ENCODE peak calls at places on chromosomes 4 and X, in five cellular contexts. E, F, I, O and N are unnamed samples.

GRCh38 chr4:15149234-15149841 is 147.1 kb downstream of the CPEB2 start:
- DNase-seq in E (no peak), F (no peak), I (peak), O (no peak), N (no peak)

GRCh38 chr4:67020079-67020807 is 525.1 kb downstream of the CENPC start:
- DNase-seq in E (no peak), F (no peak), I (no peak), O (no peak), N (no peak)

GRCh38 chr4:5373327-5373726 is 322.0 kb downstream of the STK32B start:
- DNase-seq in E (no peak), F (no peak), I (no peak), O (no peak), N (no peak)

GRCh38 chr4:185710487-185710995 is 101.5 kb downstream of the SORBS2 start:
- DNase-seq in E (no peak), F (no peak), I (no peak), O (no peak), N (peak)

GRCh38 chrX:103586314-103586646 is 965 bp downstream of the TCEAL4 start:
- DNase-seq in E (no peak), F (peak), I (no peak), O (no peak), N (peak)

GRCh38 chr4:53014881-53015280 is 152.8 kb downstream of the RASL11B start:
- DNase-seq in E (no peak), F (no peak), I (peak), O (no peak), N (no peak)

GRCh38 chr4:54683616-54684346 is 26.0 kb downstream of the KIT start:
- DNase-seq in E (peak), F (no peak), I (no peak), O (peak), N (no peak)

GRCh38 chr4:123381996-123382395 is 14.6 kb upstream of the SPRY1 start:
- DNase-seq in E (no peak), F (no peak), I (no peak), O (no peak), N (no peak)

GRCh38 chrX:25049347-25049746 is 33.6 kb upstream of the ARX start:
- DNase-seq in E (peak), F (no peak), I (no peak), O (no peak), N (no peak)

GRCh38 chr4:1843852-1844251 is 12.1 kb downstream of the LETM1 start:
- DNase-seq in E (no peak), F (no peak), I (no peak), O (no peak), N (no peak)

GRCh38 chr4:174358823-174359222 is 75.1 kb downstream of the CEP44 start:
- DNase-seq in E (no peak), F (no peak), I (peak), O (no peak), N (no peak)

GRCh38 chr4:74755486-74755885 is 38.8 kb downstream of the BTC start:
- DNase-seq in E (no peak), F (no peak), I (no peak), O (peak), N (no peak)

GRCh38 chr4:80094191-80094590 is 21.2 kb upstream of the ANTXR2 start:
- DNase-seq in E (no peak), F (no peak), I (peak), O (no peak), N (no peak)

GRCh38 chr4:8832130-8832930 is 39.3 kb downstream of the HMX1 start:
- DNase-seq in E (no peak), F (no peak), I (no peak), O (peak), N (peak)

GRCh38 chrX:13463608-13464007 is 105.8 kb upstream of the EGFL6 start:
- DNase-seq in E (peak), F (peak), I (peak), O (peak), N (no peak)

GRCh38 chrX:68238568-68238967 is 194.7 kb downstream of the OPHN1 start:
- DNase-seq in E (peak), F (no peak), I (no peak), O (no peak), N (no peak)

GRCh38 chr4:54543088-54543795 is 114.5 kb upstream of the KIT start:
- DNase-seq in E (no peak), F (no peak), I (peak), O (no peak), N (no peak)

GRCh38 chr4:153781717-153782416 is 7.0 kb downstream of the SFRP2 start:
- DNase-seq in E (no peak), F (no peak), I (peak), O (no peak), N (no peak)

GRCh38 chr4:187042251-187042650 is 318.6 kb upstream of the FAT1 start:
- DNase-seq in E (no peak), F (no peak), I (no peak), O (no peak), N (no peak)

GRCh38 chrX:39563189-39563588 is 534.6 kb downstream of the BCOR start:
- DNase-seq in E (no peak), F (no peak), I (no peak), O (no peak), N (no peak)

GRCh38 chrX:152733261-152733975 is at the start of the genes CSAG1 and MAGEA12:
- DNase-seq in E (peak), F (no peak), I (no peak), O (no peak), N (peak)

GRCh38 chr4:118936406-118936805 is 47.8 kb downstream of the SYNPO2 start:
- DNase-seq in E (no peak), F (no peak), I (no peak), O (no peak), N (no peak)

GRCh38 chr4:144716778-144717177 is 70.8 kb downstream of the HHIP start:
- DNase-seq in E (no peak), F (no peak), I (peak), O (no peak), N (no peak)

GRCh38 chr4:2443061-2443730 is 24.4 kb downstream of the CFAP99 start:
- DNase-seq in E (no peak), F (no peak), I (no peak), O (no peak), N (no peak)

GRCh38 chr4:79987401-79987800 is 85.6 kb downstream of the ANTXR2 start:
- DNase-seq in E (no peak), F (no peak), I (peak), O (no peak), N (no peak)

GRCh38 chrX:111519215-111519614 is 7.8 kb downstream of the SERTM2 start:
- DNase-seq in E (no peak), F (no peak), I (peak), O (no peak), N (no peak)

GRCh38 chrX:13377537-13377936 is 57.7 kb upstream of the ATXN3L start:
- DNase-seq in E (no peak), F (peak), I (peak), O (no peak), N (no peak)

GRCh38 chrX:105745863-105746262 is 76.5 kb upstream of the NRK start:
- DNase-seq in E (no peak), F (no peak), I (no peak), O (no peak), N (no peak)

GRCh38 chrX:45300638-45301037 is 100.0 kb upstream of the DIPK2B start:
- DNase-seq in E (no peak), F (no peak), I (no peak), O (no peak), N (no peak)

GRCh38 chr4:128513664-128514484 is 226.3 kb upstream of the PGRMC2 start:
- DNase-seq in E (no peak), F (no peak), I (peak), O (no peak), N (no peak)

GRCh38 chrX:288561-288991 is 7.4 kb downstream of the PLCXD1 start:
- DNase-seq in E (no peak), F (no peak), I (no peak), O (peak), N (peak)

GRCh38 chr4:25760518-25761157 is 102.2 kb downstream of the SEL1L3 start:
- DNase-seq in E (no peak), F (no peak), I (peak), O (no peak), N (no peak)

GRCh38 chr4:10346023-10346422 is 111.2 kb downstream of the ZNF518B start:
- DNase-seq in E (no peak), F (no peak), I (peak), O (no peak), N (no peak)

GRCh38 chrX:55041514-55041913 is 10.7 kb upstream of the ALAS2 start:
- DNase-seq in E (no peak), F (no peak), I (no peak), O (no peak), N (no peak)

GRCh38 chr4:186536285-186536684 is 19.1 kb downstream of the MTNR1A start:
- DNase-seq in E (peak), F (no peak), I (no peak), O (no peak), N (no peak)

DNA sequence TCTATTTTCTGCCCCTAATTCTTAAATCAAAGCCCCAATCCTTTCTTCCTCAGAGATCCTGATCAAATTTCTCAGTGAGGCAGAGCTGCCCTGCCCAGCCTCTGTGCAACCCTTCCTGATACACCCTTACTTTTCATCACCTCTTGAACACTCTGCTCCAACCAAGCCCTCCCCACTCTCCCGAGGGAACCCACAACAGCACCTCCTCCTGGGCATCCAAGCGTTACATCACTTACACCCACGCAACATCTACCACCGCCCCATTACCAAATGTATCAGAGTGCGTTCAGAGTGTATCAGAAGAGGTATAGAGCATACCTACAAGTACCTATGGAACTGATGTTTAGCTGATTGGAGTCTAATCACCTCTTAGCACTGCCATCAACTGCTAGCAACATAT is 186.5 kb downstream of the RAP1GDS1 start:
- DNase-seq in E (no peak), F (no peak), I (no peak), O (no peak), N (no peak)
- TF ChIP-seq CTCF in E (no peak), F (no peak), I (no peak), O (no peak), N (no peak)

GRCh38 chrX:19866626-19867410 is 20.6 kb downstream of the SH3KBP1 start:
- DNase-seq in E (no peak), F (no peak), I (no peak), O (no peak), N (no peak)
- H3K27ac ChIP-seq in E (no peak), F (no peak), I (peak), O (peak), N (no peak)

DNA sequence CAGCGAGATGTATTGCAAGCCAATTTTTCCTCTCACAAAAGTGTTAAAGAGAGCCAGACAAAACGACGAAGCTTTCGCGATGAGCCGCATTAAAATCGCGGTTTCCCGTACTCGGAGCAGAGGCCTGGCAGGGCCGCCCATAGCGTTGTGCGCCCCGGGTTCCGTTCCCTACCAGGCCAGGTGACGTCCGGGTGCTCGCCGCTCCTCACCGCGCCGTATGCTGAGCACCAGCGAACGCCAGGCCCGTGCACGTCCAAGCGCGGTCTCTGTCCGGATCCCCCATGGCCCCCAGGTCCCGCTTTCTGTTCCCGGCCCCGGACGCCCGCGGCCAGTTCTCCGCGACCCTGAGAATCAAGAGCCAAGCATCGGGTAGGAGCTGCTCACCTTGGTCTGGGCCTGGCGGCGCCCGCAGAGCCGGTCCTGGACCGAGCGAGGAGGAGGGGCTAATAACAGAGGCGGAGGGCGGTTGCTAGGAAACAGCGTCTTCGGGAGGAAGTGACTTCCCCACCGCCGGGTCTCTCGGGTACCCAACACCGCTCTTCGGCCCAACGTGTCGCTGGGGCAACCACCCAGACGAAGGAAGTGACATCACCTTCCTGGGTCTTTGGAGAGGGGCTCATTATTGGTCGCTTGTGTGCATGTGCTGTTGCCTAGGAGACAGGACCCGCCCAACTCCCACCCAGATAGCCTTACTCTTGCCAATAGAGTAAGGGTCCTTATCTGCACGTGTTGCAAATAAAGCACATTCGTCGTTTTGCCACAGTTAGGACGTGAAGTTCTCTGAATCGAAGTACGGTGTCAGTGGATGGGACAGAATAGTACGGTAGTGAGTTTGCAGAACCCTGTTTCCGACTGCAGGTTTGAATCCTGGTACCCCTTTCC is at the start of gene MAP9:
- DNase-seq in E (peak), F (peak), I (peak), O (peak), N (peak)
- TF ChIP-seq POLR2A in E (peak), F (no peak), I (no peak), O (peak), N (no peak)

GRCh38 chr4:48366611-48367010 is 25.3 kb downstream of the SLAIN2 start:
- DNase-seq in E (no peak), F (no peak), I (no peak), O (no peak), N (no peak)
- TF ChIP-seq CTCF in E (no peak), F (no peak), I (no peak), O (no peak), N (no peak)

DNA sequence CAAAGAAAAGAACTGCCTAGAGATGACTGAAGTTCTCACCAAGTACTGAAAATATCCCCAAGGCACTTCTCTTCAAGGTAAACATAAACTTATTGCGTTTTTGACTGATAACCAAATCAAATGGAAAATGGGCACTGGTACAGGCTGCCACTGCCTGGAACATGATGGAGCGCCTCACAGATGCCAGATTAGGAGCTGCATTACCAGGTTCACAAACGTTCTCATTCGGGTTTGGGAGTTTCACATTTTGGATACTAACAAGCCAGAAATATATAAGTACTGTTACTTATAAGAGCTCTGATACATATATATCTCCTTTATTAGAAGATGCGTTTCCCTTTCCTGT is 141.2 kb downstream of the CBR4 start:
- DNase-seq in E (no peak), F (no peak), I (no peak), O (no peak), N (no peak)
- H3K27ac ChIP-seq in E (no peak), F (peak), I (peak), O (no peak), N (no peak)

GRCh38 chrX:2607113-2607512 is 84.0 kb upstream of the CD99 start:
- DNase-seq in E (no peak), F (no peak), I (no peak), O (no peak), N (no peak)

GRCh38 chrX:2610246-2611170 is 80.6 kb upstream of the CD99 start:
- DNase-seq in E (no peak), F (no peak), I (peak), O (no peak), N (no peak)

GRCh38 chrX:2609431-2610238 is 81.5 kb upstream of the CD99 start:
- DNase-seq in E (no peak), F (no peak), I (peak), O (no peak), N (no peak)

GRCh38 chrX:2608638-2609430 is 82.3 kb upstream of the CD99 start:
- DNase-seq in E (peak), F (peak), I (peak), O (peak), N (peak)
- TF ChIP-seq POLR2A in E (peak), F (no peak), I (no peak), O (peak), N (peak)